ENCODE peak calls at places on chromosomes 12 and 14, in five cellular contexts. One of them, this sample, is unnamed.

GRCh38 chr12:76878045-76878898 is 547 bp downstream of the CSRP2 start:
- DNase-seq in fibroblast of mammary gland: no peak
- DNase-seq in fibroblast of the aortic adventitia: no peak
- DNase-seq in heart left ventricle: no peak
- DNase-seq in tibial nerve: no peak
- DNase-seq in this sample: no peak

GRCh38 chr14:39431416-39432178 is 636 bp downstream of the FBXO33 start:
- DNase-seq in fibroblast of mammary gland: peak; percentile 16
- DNase-seq in fibroblast of the aortic adventitia: peak; percentile 22
- DNase-seq in heart left ventricle: peak; percentile 48
- DNase-seq in tibial nerve: no peak
- DNase-seq in this sample: no peak

GRCh38 chr12:47808574-47809380 is 10.9 kb downstream of the HDAC7 start:
- DNase-seq in fibroblast of mammary gland: peak; percentile 37
- DNase-seq in fibroblast of the aortic adventitia: no peak
- DNase-seq in heart left ventricle: no peak
- DNase-seq in tibial nerve: no peak
- DNase-seq in this sample: peak; percentile 60

GRCh38 chr14:38743941-38744611 is 359.0 kb downstream of the SEC23A start:
- DNase-seq in fibroblast of mammary gland: no peak
- DNase-seq in fibroblast of the aortic adventitia: no peak
- DNase-seq in heart left ventricle: no peak
- DNase-seq in tibial nerve: no peak
- DNase-seq in this sample: no peak

GRCh38 chr12:66763453-66763852 is 84.6 kb upstream of the GRIP1 start:
- DNase-seq in fibroblast of mammary gland: no peak
- DNase-seq in fibroblast of the aortic adventitia: no peak
- DNase-seq in heart left ventricle: no peak
- DNase-seq in tibial nerve: no peak
- DNase-seq in this sample: no peak

GRCh38 chr12:94560416-94561221 is 89.7 kb downstream of the TMCC3 start:
- DNase-seq in fibroblast of mammary gland: peak; percentile 67
- DNase-seq in fibroblast of the aortic adventitia: no peak
- DNase-seq in heart left ventricle: no peak
- DNase-seq in tibial nerve: no peak
- DNase-seq in this sample: no peak

GRCh38 chr14:33508663-33509062 is 442.2 kb downstream of the EGLN3 start:
- DNase-seq in fibroblast of mammary gland: no peak
- DNase-seq in fibroblast of the aortic adventitia: no peak
- DNase-seq in heart left ventricle: no peak
- DNase-seq in tibial nerve: no peak
- DNase-seq in this sample: no peak

GRCh38 chr14:52961060-52961639 is 10.3 kb upstream of the FERMT2 start:
- DNase-seq in fibroblast of mammary gland: peak; percentile 79
- DNase-seq in fibroblast of the aortic adventitia: peak; percentile 78
- DNase-seq in heart left ventricle: peak; percentile 70
- DNase-seq in tibial nerve: peak; percentile 48
- DNase-seq in this sample: peak; percentile 39

GRCh38 chr14:68791078-68791983 is 1.5 kb downstream of the ZFP36L1 start:
- DNase-seq in fibroblast of mammary gland: no peak
- DNase-seq in fibroblast of the aortic adventitia: peak; percentile 55
- DNase-seq in heart left ventricle: peak; percentile 28
- DNase-seq in tibial nerve: no peak
- DNase-seq in this sample: no peak

GRCh38 chr12:25014961-25015360 is 66.1 kb upstream of the BCAT1 start:
- DNase-seq in fibroblast of mammary gland: peak; percentile 39
- DNase-seq in fibroblast of the aortic adventitia: peak; percentile 21
- DNase-seq in heart left ventricle: no peak
- DNase-seq in tibial nerve: no peak
- DNase-seq in this sample: no peak

GRCh38 chr14:77862154-77862783 is 62.4 kb downstream of the ADCK1 start:
- DNase-seq in fibroblast of mammary gland: peak; percentile 64
- DNase-seq in fibroblast of the aortic adventitia: peak; percentile 69
- DNase-seq in heart left ventricle: peak; percentile 78
- DNase-seq in tibial nerve: peak; percentile 81
- DNase-seq in this sample: peak; percentile 74

GRCh38 chr12:47821346-47821706 is 1.6 kb upstream of the HDAC7 start:
- DNase-seq in fibroblast of mammary gland: peak; percentile 52
- DNase-seq in fibroblast of the aortic adventitia: no peak
- DNase-seq in heart left ventricle: peak; percentile 25
- DNase-seq in tibial nerve: no peak
- DNase-seq in this sample: no peak

GRCh38 chr14:92945544-92945943 is 22.6 kb downstream of the CHGA start:
- DNase-seq in fibroblast of mammary gland: no peak
- DNase-seq in fibroblast of the aortic adventitia: no peak
- DNase-seq in heart left ventricle: no peak
- DNase-seq in tibial nerve: no peak
- DNase-seq in this sample: no peak

GRCh38 chr12:77299910-77300772 is 234.8 kb upstream of the E2F7 start:
- DNase-seq in fibroblast of mammary gland: peak; percentile 88
- DNase-seq in fibroblast of the aortic adventitia: peak; percentile 79
- DNase-seq in heart left ventricle: no peak
- DNase-seq in tibial nerve: no peak
- DNase-seq in this sample: no peak

GRCh38 chr12:7136676-7137075 is 6.5 kb downstream of the CLSTN3 start:
- DNase-seq in fibroblast of mammary gland: no peak
- DNase-seq in fibroblast of the aortic adventitia: no peak
- DNase-seq in heart left ventricle: no peak
- DNase-seq in tibial nerve: no peak
- DNase-seq in this sample: no peak

GRCh38 chr14:60183724-60184596 is 18.8 kb upstream of the DHRS7 start:
- DNase-seq in fibroblast of mammary gland: peak; percentile 81
- DNase-seq in fibroblast of the aortic adventitia: peak; percentile 89
- DNase-seq in heart left ventricle: no peak
- DNase-seq in tibial nerve: peak; percentile 55
- DNase-seq in this sample: no peak

GRCh38 chr12:131574397-131574775 is 136.5 kb upstream of the SFSWAP start:
- DNase-seq in fibroblast of mammary gland: no peak
- DNase-seq in fibroblast of the aortic adventitia: no peak
- DNase-seq in heart left ventricle: no peak
- DNase-seq in tibial nerve: no peak
- DNase-seq in this sample: no peak

GRCh38 chr14:50906326-50906725 is 34.5 kb downstream of the ABHD12B start:
- DNase-seq in fibroblast of mammary gland: no peak
- DNase-seq in fibroblast of the aortic adventitia: no peak
- DNase-seq in heart left ventricle: no peak
- DNase-seq in tibial nerve: no peak
- DNase-seq in this sample: no peak

GRCh38 chr14:91017011-91017410 is 43.4 kb downstream of the RPS6KA5 start:
- DNase-seq in fibroblast of mammary gland: no peak
- DNase-seq in fibroblast of the aortic adventitia: no peak
- DNase-seq in heart left ventricle: no peak
- DNase-seq in tibial nerve: no peak
- DNase-seq in this sample: no peak

GRCh38 chr12:107571492-107571891 is 114.1 kb upstream of the PWP1 start:
- DNase-seq in fibroblast of mammary gland: no peak
- DNase-seq in fibroblast of the aortic adventitia: no peak
- DNase-seq in heart left ventricle: no peak
- DNase-seq in tibial nerve: no peak
- DNase-seq in this sample: no peak

GRCh38 chr14:97851438-97851995 is 1054.3 kb downstream of the VRK1 start:
- DNase-seq in fibroblast of mammary gland: no peak
- DNase-seq in fibroblast of the aortic adventitia: no peak
- DNase-seq in heart left ventricle: no peak
- DNase-seq in tibial nerve: no peak
- DNase-seq in this sample: no peak

GRCh38 chr12:43154498-43155045 is 397.4 kb downstream of the ADAMTS20 start:
- DNase-seq in fibroblast of mammary gland: no peak
- DNase-seq in fibroblast of the aortic adventitia: no peak
- DNase-seq in heart left ventricle: no peak
- DNase-seq in tibial nerve: no peak
- DNase-seq in this sample: no peak

GRCh38 chr12:60235261-60235660 is 639.4 kb downstream of the SLC16A7 start:
- DNase-seq in fibroblast of mammary gland: no peak
- DNase-seq in fibroblast of the aortic adventitia: no peak
- DNase-seq in heart left ventricle: no peak
- DNase-seq in tibial nerve: no peak
- DNase-seq in this sample: no peak

GRCh38 chr12:42020226-42020625 is 124.4 kb downstream of the GXYLT1 start:
- DNase-seq in fibroblast of mammary gland: no peak
- DNase-seq in fibroblast of the aortic adventitia: no peak
- DNase-seq in heart left ventricle: no peak
- DNase-seq in tibial nerve: no peak
- DNase-seq in this sample: no peak

GRCh38 chr12:109167781-109168180 is 51.4 kb downstream of the ACACB start:
- DNase-seq in fibroblast of mammary gland: no peak
- DNase-seq in fibroblast of the aortic adventitia: no peak
- DNase-seq in heart left ventricle: no peak
- DNase-seq in tibial nerve: no peak
- DNase-seq in this sample: no peak

GRCh38 chr14:94390372-94391086 is 2.1 kb upstream of the SERPINA1 start:
- DNase-seq in fibroblast of mammary gland: no peak
- DNase-seq in fibroblast of the aortic adventitia: no peak
- DNase-seq in heart left ventricle: peak; percentile 73
- DNase-seq in tibial nerve: peak; percentile 37
- DNase-seq in this sample: no peak

GRCh38 chr14:55913324-55914035 is 204.7 kb upstream of the PELI2 start:
- DNase-seq in fibroblast of mammary gland: peak; percentile 81
- DNase-seq in fibroblast of the aortic adventitia: peak; percentile 41
- DNase-seq in heart left ventricle: peak; percentile 71
- DNase-seq in tibial nerve: peak; percentile 53
- DNase-seq in this sample: no peak

GRCh38 chr12:92503029-92503931 is 199.5 kb upstream of the PLEKHG7 start:
- DNase-seq in fibroblast of mammary gland: no peak
- DNase-seq in fibroblast of the aortic adventitia: no peak
- DNase-seq in heart left ventricle: no peak
- DNase-seq in tibial nerve: no peak
- DNase-seq in this sample: no peak

GRCh38 chr12:16607895-16608294 is 1.9 kb upstream of the LMO3 start:
- DNase-seq in fibroblast of mammary gland: no peak
- DNase-seq in fibroblast of the aortic adventitia: no peak
- DNase-seq in heart left ventricle: no peak
- DNase-seq in tibial nerve: no peak
- DNase-seq in this sample: no peak

GRCh38 chr12:69388371-69388770 is 28.8 kb downstream of the YEATS4 start:
- DNase-seq in fibroblast of mammary gland: peak; percentile 75
- DNase-seq in fibroblast of the aortic adventitia: peak; percentile 85
- DNase-seq in heart left ventricle: no peak
- DNase-seq in tibial nerve: no peak
- DNase-seq in this sample: no peak

GRCh38 chr12:94145231-94145979 is 3.0 kb upstream of the PLXNC1 start:
- DNase-seq in fibroblast of mammary gland: peak; percentile 68
- DNase-seq in fibroblast of the aortic adventitia: peak; percentile 65
- DNase-seq in heart left ventricle: no peak
- DNase-seq in tibial nerve: no peak
- DNase-seq in this sample: no peak

GRCh38 chr12:62778187-62778586 is 156.8 kb downstream of the PPM1H start:
- DNase-seq in fibroblast of mammary gland: no peak
- DNase-seq in fibroblast of the aortic adventitia: no peak
- DNase-seq in heart left ventricle: no peak
- DNase-seq in tibial nerve: no peak
- DNase-seq in this sample: no peak

GRCh38 chr12:71876400-71876799 is 36.8 kb downstream of the TBC1D15 start:
- DNase-seq in fibroblast of mammary gland: no peak
- DNase-seq in fibroblast of the aortic adventitia: no peak
- DNase-seq in heart left ventricle: no peak
- DNase-seq in tibial nerve: no peak
- DNase-seq in this sample: no peak

GRCh38 chr14:59085207-59085739 is 103.2 kb upstream of the DAAM1 start:
- DNase-seq in fibroblast of mammary gland: no peak
- DNase-seq in fibroblast of the aortic adventitia: no peak
- DNase-seq in heart left ventricle: no peak
- DNase-seq in tibial nerve: no peak
- DNase-seq in this sample: no peak

GRCh38 chr14:61268797-61269196 is 12.3 kb downstream of the TMEM30B start:
- DNase-seq in fibroblast of mammary gland: no peak
- DNase-seq in fibroblast of the aortic adventitia: peak; percentile 54
- DNase-seq in heart left ventricle: no peak
- DNase-seq in tibial nerve: no peak
- DNase-seq in this sample: no peak

GRCh38 chr12:52351196-52352059 is 15.9 kb downstream of the KRT85 start:
- DNase-seq in fibroblast of mammary gland: no peak
- DNase-seq in fibroblast of the aortic adventitia: no peak
- DNase-seq in heart left ventricle: peak; percentile 62
- DNase-seq in tibial nerve: no peak
- DNase-seq in this sample: peak; percentile 73

DNA sequence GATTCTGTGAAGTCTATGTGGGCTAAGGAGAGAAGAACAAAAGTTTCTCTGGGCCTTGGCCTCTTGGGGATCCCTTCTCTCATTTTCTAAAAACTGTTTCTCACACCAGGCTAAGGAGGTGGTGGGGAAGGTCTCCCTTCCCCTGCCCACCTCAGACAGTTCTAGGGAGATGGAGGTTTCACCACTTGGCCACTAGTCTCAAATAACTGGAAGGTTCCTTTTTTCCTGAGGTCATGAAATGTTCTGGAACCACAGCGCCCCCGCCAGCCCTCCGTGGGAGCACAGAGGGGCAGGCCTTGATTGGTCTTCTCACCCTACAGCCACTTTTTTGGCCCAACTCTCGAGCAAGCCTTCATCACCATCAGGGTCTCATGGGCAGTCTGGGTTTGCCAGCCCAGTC is 12.6 kb downstream of the C12orf43 start:
- DNase-seq in fibroblast of mammary gland: no peak
- DNase-seq in fibroblast of the aortic adventitia: no peak
- DNase-seq in heart left ventricle: no peak
- DNase-seq in tibial nerve: no peak
- DNase-seq in this sample: no peak
- TF ChIP-seq CTCF in fibroblast of mammary gland: no peak
- TF ChIP-seq CTCF in fibroblast of the aortic adventitia: no peak
- TF ChIP-seq CTCF in heart left ventricle: no peak
- TF ChIP-seq CTCF in tibial nerve: no peak
- TF ChIP-seq CTCF in this sample: no peak

GRCh38 chr14:102545461-102546265 is 36.1 kb upstream of the ANKRD9 start:
- DNase-seq in fibroblast of mammary gland: peak; percentile 54
- DNase-seq in fibroblast of the aortic adventitia: no peak
- DNase-seq in heart left ventricle: no peak
- DNase-seq in tibial nerve: no peak
- DNase-seq in this sample: no peak
- TF ChIP-seq CTCF in fibroblast of mammary gland: no peak
- TF ChIP-seq CTCF in fibroblast of the aortic adventitia: no peak
- TF ChIP-seq CTCF in heart left ventricle: no peak
- TF ChIP-seq CTCF in tibial nerve: no peak
- TF ChIP-seq CTCF in this sample: no peak

GRCh38 chr12:33942172-33942571 is 80.1 kb upstream of the ALG10 start:
- DNase-seq in fibroblast of mammary gland: no peak
- DNase-seq in fibroblast of the aortic adventitia: no peak
- DNase-seq in heart left ventricle: no peak
- DNase-seq in tibial nerve: no peak
- DNase-seq in this sample: no peak
- TF ChIP-seq CTCF in fibroblast of mammary gland: no peak
- TF ChIP-seq CTCF in fibroblast of the aortic adventitia: no peak
- TF ChIP-seq CTCF in heart left ventricle: no peak
- TF ChIP-seq CTCF in tibial nerve: no peak
- TF ChIP-seq CTCF in this sample: no peak

DNA sequence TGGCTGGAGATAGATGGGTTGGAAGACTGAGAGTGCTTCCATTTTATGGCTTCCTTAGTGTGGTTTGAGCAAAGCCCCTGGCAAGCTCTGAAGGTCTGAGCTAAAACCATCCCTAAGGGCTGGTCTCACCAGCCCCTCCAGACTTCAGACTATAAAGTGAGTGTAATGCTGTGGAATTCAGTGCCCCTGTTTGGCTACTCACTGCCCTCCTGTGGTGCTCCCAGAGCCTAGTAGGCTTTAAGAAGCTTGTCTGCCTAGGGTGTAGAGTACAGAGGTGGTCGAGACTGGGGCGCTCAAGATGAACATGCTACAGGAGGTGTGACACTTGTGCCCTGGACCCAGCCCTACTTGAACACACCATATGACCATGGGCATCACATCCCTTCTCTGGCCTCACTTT is 246.7 kb upstream of the FKBP4 start:
- DNase-seq in fibroblast of mammary gland: no peak
- DNase-seq in fibroblast of the aortic adventitia: no peak
- DNase-seq in heart left ventricle: no peak
- DNase-seq in tibial nerve: no peak
- DNase-seq in this sample: no peak
- TF ChIP-seq CTCF in fibroblast of mammary gland: no peak
- TF ChIP-seq CTCF in fibroblast of the aortic adventitia: no peak
- TF ChIP-seq CTCF in heart left ventricle: no peak
- TF ChIP-seq CTCF in tibial nerve: no peak
- TF ChIP-seq CTCF in this sample: no peak

This sample was measured in natural killer cell.